ENCODE peak calls at places on chromosomes 16 and 17, in five cellular contexts. D, A, H, X and N are unnamed samples.

GRCh38 chr17:57455063-57455914 is 199.0 kb downstream of the MSI2 start:
- DNase-seq in H (no peak), D (no peak), X (no peak), A (no peak), N (no peak)

GRCh38 chr16:50326835-50327465 is 41.8 kb downstream of the BRD7 start:
- DNase-seq in A (no peak), D (no peak), X (peak), H (no peak), N (no peak)

GRCh38 chr16:10922328-10923145 is 19.7 kb downstream of the DEXI start:
- DNase-seq in D (no peak), A (no peak), H (peak), X (no peak), N (peak)

GRCh38 chr17:49390548-49391324 is 23.9 kb downstream of the PHB1 start:
- DNase-seq in A (no peak), H (no peak), D (no peak), X (no peak), N (no peak)

GRCh38 chr17:54968954-54969400 is 412 bp downstream of the STXBP4 start:
- DNase-seq in D (no peak), A (peak), X (no peak), H (no peak), N (peak)

GRCh38 chr16:81778861-81779539 is at the start of gene PLCG2:
- DNase-seq in D (peak), X (peak), H (peak), A (peak), N (peak)

GRCh38 chr17:81436294-81436849 is 41.1 kb downstream of the BAHCC1 start:
- DNase-seq in X (peak), A (no peak), H (peak), D (no peak), N (peak)

GRCh38 chr17:14813649-14814048 is 451.5 kb downstream of the PMP22 start:
- DNase-seq in A (no peak), H (no peak), D (peak), X (peak), N (no peak)

GRCh38 chr17:13594762-13595697 is 6.7 kb downstream of the HS3ST3A1 start:
- DNase-seq in H (peak), D (peak), A (peak), X (peak), N (peak)

GRCh38 chr16:58098207-58099096 is 30.7 kb downstream of the CFAP20 start:
- DNase-seq in D (no peak), X (no peak), A (no peak), H (no peak), N (peak)

GRCh38 chr16:85555549-85556455 is 57.3 kb upstream of the GSE1 start:
- DNase-seq in D (peak), X (no peak), A (peak), H (peak), N (no peak)

GRCh38 chr16:69179255-69180010 is 7.5 kb upstream of the SNTB2 start:
- DNase-seq in D (no peak), A (no peak), X (no peak), H (peak), N (peak)

GRCh38 chr17:2916362-2916928 is 120.2 kb downstream of the RAP1GAP2 start:
- DNase-seq in X (no peak), H (no peak), A (no peak), D (no peak), N (no peak)

GRCh38 chr16:87288753-87289362 is 28.3 kb downstream of the C16orf95 start:
- DNase-seq in A (no peak), H (no peak), X (no peak), D (no peak), N (no peak)

GRCh38 chr17:9016941-9017552 is 4.3 kb upstream of the NTN1 start:
- DNase-seq in X (peak), D (no peak), A (no peak), H (no peak), N (peak)

GRCh38 chr17:70084476-70084875 is 9.5 kb downstream of the KCNJ16 start:
- DNase-seq in X (no peak), H (no peak), D (no peak), A (no peak), N (no peak)

GRCh38 chr17:56297142-56297541 is 143.9 kb downstream of the ANKFN1 start:
- DNase-seq in A (no peak), X (no peak), D (no peak), H (no peak), N (no peak)

GRCh38 chr17:36089888-36090836 is at the start of gene CCL3:
- DNase-seq in H (no peak), X (no peak), D (no peak), A (no peak), N (no peak)

GRCh38 chr16:30179195-30179594 is 4.2 kb upstream of the CORO1A start:
- DNase-seq in H (no peak), D (no peak), X (no peak), A (no peak), N (no peak)

GRCh38 chr16:82027629-82028035 is 7.4 kb upstream of the HSD17B2 start:
- DNase-seq in D (no peak), H (no peak), X (no peak), A (no peak), N (no peak)

GRCh38 chr17:73622381-73622780 is 21.9 kb downstream of the SDK2 start:
- DNase-seq in D (no peak), A (no peak), X (no peak), H (no peak), N (no peak)

GRCh38 chr17:68196394-68197090 is 51.3 kb upstream of the AMZ2 start:
- DNase-seq in D (no peak), A (no peak), H (no peak), X (no peak), N (no peak)